ENCODE peak calls at places on chromosomes 13 and 19, in six cellular contexts. A is astrocyte of the spinal cord, G is GM10248, Y is brain microvascular endothelial cell, R is type B pancreatic cell, Q is heart left ventricle. S is an unnamed sample.

GRCh38 chr19:1823539-1824251 is 11.6 kb upstream of the ATP8B3 start:
- DNase-seq in R (no peak), Y (no peak), Q (no peak), A (no peak), G (no peak), S (no peak)

GRCh38 chr19:55075366-55075998 is at the start of gene EPS8L1:
- DNase-seq in A (no peak), G (no peak), Y (no peak), Q (no peak), R (no peak), S (no peak)

GRCh38 chr19:42185281-42185680 is 32.2 kb downstream of the DEDD2 start:
- DNase-seq in Y (no peak), A (no peak), G (no peak), Q (no peak), R (no peak), S (no peak)

GRCh38 chr19:18773682-18774081 is 17.4 kb downstream of the COMP start:
- DNase-seq in A (no peak), Q (no peak), R (no peak), G (no peak), Y (no peak), S (no peak)

GRCh38 chr19:10408511-10409291 is 5.4 kb upstream of the CDC37 start:
- DNase-seq in A (no peak), Q (no peak), Y (no peak), R (no peak), G (peak; percentile 66), S (no peak)

GRCh38 chr13:22062478-22063205 is 391.8 kb downstream of the FGF9 start:
- DNase-seq in G (no peak), Q (no peak), A (no peak), Y (no peak), R (no peak), S (no peak)

GRCh38 chr13:79589605-79590511 is 108.9 kb downstream of the NDFIP2 start:
- DNase-seq in Y (no peak), A (no peak), R (no peak), Q (no peak), G (no peak), S (no peak)

GRCh38 chr19:13396256-13397080 is 109.8 kb downstream of the CACNA1A start:
- DNase-seq in Y (peak; percentile 41), G (no peak), Q (no peak), A (peak; percentile 44), R (no peak), S (no peak)

GRCh38 chr13:111479412-111479811 is 159.0 kb downstream of the TEX29 start:
- DNase-seq in Y (no peak), A (no peak), G (no peak), R (peak; percentile 50), Q (no peak), S (no peak)

GRCh38 chr19:38370299-38370698 is 4.1 kb upstream of the PSMD8 start:
- DNase-seq in A (no peak), G (no peak), Y (no peak), Q (no peak), R (no peak), S (no peak)

GRCh38 chr19:4267901-4268815 is 10.9 kb upstream of the SHD start:
- DNase-seq in G (no peak), Y (no peak), Q (no peak), R (no peak), A (no peak), S (no peak)
- TF ChIP-seq CTCF in G (no peak), Y (no peak), Q (peak; percentile 1), R (no peak), A (no peak), S (no peak)

GRCh38 chr19:8525401-8525684 is 11.4 kb upstream of the ZNF414 start:
- DNase-seq in A (no peak), G (no peak), Y (no peak), Q (no peak), R (no peak), S (no peak)
- TF ChIP-seq CTCF in A (peak; percentile 34), G (no peak), Y (peak; percentile 41), Q (peak; percentile 20), R (peak; percentile 72), S (no peak)

DNA sequence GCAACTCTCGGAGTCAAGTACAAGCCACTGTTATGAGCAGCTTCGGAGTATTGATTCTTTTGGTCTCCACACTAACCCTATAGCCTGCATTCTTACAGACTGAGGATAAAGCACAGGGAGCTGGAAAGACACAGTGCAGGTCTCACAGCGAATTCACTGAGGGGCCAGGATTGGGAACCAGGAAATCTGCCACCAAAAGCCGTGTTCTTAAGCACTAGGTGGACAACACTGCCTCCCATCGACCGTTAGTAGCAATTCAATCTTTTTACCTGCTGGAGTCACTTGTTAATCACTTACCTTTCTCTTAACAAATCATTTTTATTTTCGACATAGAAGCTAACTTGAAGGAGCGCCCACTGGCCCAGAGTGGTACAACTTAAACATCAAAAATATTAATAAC is 6.3 kb downstream of the PMIS2 start:
- DNase-seq in G (peak; percentile 66), Y (no peak), Q (no peak), R (no peak), A (no peak), S (peak; percentile 62)
- TF ChIP-seq CTCF in G (peak; percentile 53), Y (peak; percentile 57), Q (peak; percentile 34), R (peak; percentile 71), A (peak; percentile 40), S (peak; percentile 55)

GRCh38 chr19:8640402-8641004 is 10.1 kb downstream of the NFILZ start:
- DNase-seq in Y (no peak), R (no peak), G (no peak), A (no peak), Q (peak; percentile 40), S (no peak)

GRCh38 chr19:8641221-8641907 is 10.9 kb downstream of the NFILZ start:
- DNase-seq in Y (no peak), A (no peak), G (no peak), Q (no peak), R (no peak), S (no peak)

GRCh38 chr19:8639821-8640401 is 9.5 kb downstream of the NFILZ start:
- DNase-seq in A (peak; percentile 45), Y (no peak), G (no peak), Q (no peak), R (no peak), S (no peak)

GRCh38 chr19:8643860-8644653 is 13.6 kb downstream of the NFILZ start:
- DNase-seq in A (no peak), Q (no peak), Y (no peak), G (no peak), R (no peak), S (no peak)

DNA sequence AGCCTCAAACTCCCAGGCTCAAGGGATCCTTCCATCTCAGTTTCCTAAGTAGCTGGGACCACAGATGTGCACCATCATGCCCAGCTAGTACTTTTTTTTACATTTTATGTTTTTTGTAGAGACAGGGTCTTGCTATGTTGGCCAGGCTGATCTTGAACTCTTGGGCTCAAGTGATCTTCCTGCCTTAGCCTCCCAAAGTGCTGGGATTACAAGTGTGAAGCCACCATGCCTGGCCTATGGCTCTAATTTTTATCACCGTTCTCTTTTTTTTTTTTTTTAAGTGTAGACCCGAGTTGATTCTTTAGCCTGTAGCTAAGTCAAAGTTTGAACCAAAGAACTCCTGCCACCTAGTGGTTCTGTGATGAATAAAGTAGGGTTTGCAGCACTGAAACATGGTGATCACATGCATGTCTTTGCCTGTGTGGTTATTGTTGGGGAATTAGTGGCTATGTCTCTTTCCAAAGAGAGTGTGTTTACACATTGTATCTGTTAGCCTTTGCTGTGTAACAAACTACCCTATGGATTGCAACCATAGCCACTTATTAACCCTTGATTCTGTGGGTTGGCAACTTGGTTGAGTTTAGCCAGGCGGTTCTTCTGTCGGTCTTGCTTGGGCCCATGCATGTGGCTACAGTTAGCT is 11.6 kb downstream of the NFILZ start:
- DNase-seq in G (peak; percentile 35), Y (peak; percentile 68), R (no peak), A (peak; percentile 75), Q (no peak), S (peak; percentile 53)
- TF ChIP-seq CTCF in G (peak; percentile 41), Y (peak; percentile 63), R (peak; percentile 75), A (peak; percentile 65), Q (peak; percentile 53), S (no peak)

DNA sequence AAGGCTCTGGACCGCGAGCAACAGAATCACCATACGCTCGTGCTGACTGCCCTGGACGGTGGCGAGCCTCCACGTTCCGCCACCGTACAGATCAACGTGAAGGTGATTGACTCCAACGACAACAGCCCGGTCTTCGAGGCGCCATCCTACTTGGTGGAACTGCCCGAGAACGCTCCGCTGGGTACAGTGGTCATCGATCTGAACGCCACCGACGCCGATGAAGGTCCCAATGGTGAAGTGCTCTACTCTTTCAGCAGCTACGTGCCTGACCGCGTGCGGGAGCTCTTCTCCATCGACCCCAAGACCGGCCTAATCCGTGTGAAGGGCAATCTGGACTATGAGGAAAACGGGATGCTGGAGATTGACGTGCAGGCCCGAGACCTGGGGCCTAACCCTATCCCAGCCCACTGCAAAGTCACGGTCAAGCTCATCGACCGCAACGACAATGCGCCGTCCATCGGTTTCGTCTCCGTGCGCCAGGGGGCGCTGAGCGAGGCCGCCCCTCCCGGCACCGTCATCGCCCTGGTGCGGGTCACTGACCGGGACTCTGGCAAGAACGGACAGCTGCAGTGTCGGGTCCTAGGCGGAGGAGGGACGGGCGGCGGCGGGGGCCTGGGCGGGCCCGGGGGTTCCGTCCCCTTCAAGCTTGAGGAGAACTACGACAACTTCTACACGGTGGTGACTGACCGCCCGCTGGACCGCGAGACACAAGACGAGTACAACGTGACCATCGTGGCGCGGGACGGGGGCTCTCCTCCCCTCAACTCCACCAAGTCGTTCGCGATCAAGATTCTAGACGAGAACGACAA is 1.8 kb downstream of the PCDH17 start:
- DNase-seq in A (no peak), Y (no peak), G (no peak), Q (peak; percentile 76), R (peak; percentile 74), S (no peak)
- TF ChIP-seq CTCF in A (peak; percentile 53), Y (peak; percentile 68), G (no peak), Q (peak; percentile 61), R (peak; percentile 71), S (no peak)

GRCh38 chr13:51832471-51833152 is 12.4 kb downstream of the TMEM272 start:
- DNase-seq in Y (no peak), A (no peak), R (no peak), Q (peak; percentile 52), G (peak; percentile 56), S (peak; percentile 54)
- TF ChIP-seq CTCF in Y (peak; percentile 60), A (peak; percentile 39), R (peak; percentile 52), Q (peak; percentile 56), G (peak; percentile 38), S (peak; percentile 16)

GRCh38 chr13:50081106-50081898 is 66.1 kb downstream of the KCNRG start:
- DNase-seq in Y (no peak), A (peak; percentile 39), R (peak; percentile 73), Q (peak; percentile 66), G (peak; percentile 33), S (peak; percentile 25)
- TF ChIP-seq CTCF in Y (no peak), A (peak; percentile 17), R (peak; percentile 50), Q (no peak), G (peak; percentile 3), S (no peak)

GRCh38 chr13:23705578-23705977 is 135.4 kb downstream of the TNFRSF19 start:
- DNase-seq in Q (no peak), Y (no peak), A (no peak), G (no peak), R (no peak), S (no peak)

GRCh38 chr13:23711355-23711754 is 141.1 kb downstream of the TNFRSF19 start:
- DNase-seq in G (no peak), R (no peak), Y (no peak), Q (no peak), A (no peak), S (no peak)

GRCh38 chr13:23710366-23710765 is 140.2 kb downstream of the TNFRSF19 start:
- DNase-seq in R (no peak), A (no peak), Q (no peak), G (no peak), Y (no peak), S (no peak)

GRCh38 chr13:23709521-23709920 is 139.3 kb downstream of the TNFRSF19 start:
- DNase-seq in Y (no peak), G (no peak), R (no peak), A (no peak), Q (no peak), S (no peak)

GRCh38 chr13:23707674-23708073 is 137.5 kb downstream of the TNFRSF19 start:
- DNase-seq in Y (peak; percentile 42), G (no peak), A (peak; percentile 46), Q (no peak), R (no peak), S (no peak)
- TF ChIP-seq CTCF in Y (peak; percentile 70), G (peak; percentile 31), A (peak; percentile 27), Q (peak; percentile 25), R (peak; percentile 45), S (peak; percentile 20)